ENCODE peak calls at places on chromosomes 1 and 21, in eight cellular contexts. E, F, N, V, I, K, H and Z are unnamed samples.

GRCh38 chr1:204153667-204154066 is 1.8 kb upstream of the ETNK2 start:
- DNase-seq in E (no peak), F (no peak), N (no peak), V (no peak), I (no peak), K (no peak), H (no peak), Z (no peak)

GRCh38 chr1:26537951-26538352 is 8.4 kb downstream of the RPS6KA1 start:
- DNase-seq in E (peak), F (no peak), N (no peak), V (peak), I (no peak), K (no peak), H (peak), Z (peak)

GRCh38 chr21:36478207-36478701 is 1.7 kb downstream of the CLDN14 start:
- DNase-seq in E (no peak), F (no peak), N (peak), V (peak), I (no peak), K (no peak), H (peak), Z (peak)

GRCh38 chr21:37593740-37594471 is 227.3 kb downstream of the DYRK1A start:
- DNase-seq in E (peak), F (no peak), N (no peak), V (no peak), I (no peak), K (no peak), H (no peak), Z (no peak)

GRCh38 chr1:56385314-56385713 is 194.0 kb downstream of the PLPP3 start:
- DNase-seq in E (no peak), F (no peak), N (no peak), V (no peak), I (peak), K (no peak), H (no peak), Z (no peak)

GRCh38 chr1:245896258-245896657 is 610.8 kb downstream of the SMYD3 start:
- DNase-seq in E (no peak), F (no peak), N (no peak), V (no peak), I (no peak), K (no peak), H (no peak), Z (no peak)

GRCh38 chr21:43812139-43812821 is 22.9 kb downstream of the RRP1 start:
- DNase-seq in E (no peak), F (no peak), N (no peak), V (no peak), I (peak), K (no peak), H (no peak), Z (peak)

GRCh38 chr1:62833529-62833928 is 49.6 kb downstream of the ATG4C start:
- DNase-seq in E (no peak), F (no peak), N (no peak), V (no peak), I (no peak), K (no peak), H (no peak), Z (no peak)

GRCh38 chr1:171222961-171223360 is 25.3 kb upstream of the FMO1 start:
- DNase-seq in E (peak), F (peak), N (peak), V (peak), I (no peak), K (no peak), H (no peak), Z (peak)

GRCh38 chr1:69585666-69586065 is 17.9 kb downstream of the LRRC7 start:
- DNase-seq in E (no peak), F (no peak), N (no peak), V (peak), I (no peak), K (no peak), H (no peak), Z (peak)

GRCh38 chr1:107652976-107653375 is 312.0 kb downstream of the VAV3 start:
- DNase-seq in E (no peak), F (no peak), N (no peak), V (peak), I (no peak), K (no peak), H (no peak), Z (no peak)

GRCh38 chr1:171653796-171654704 is 1.6 kb upstream of the MYOC start:
- DNase-seq in E (no peak), F (peak), N (no peak), V (peak), I (no peak), K (no peak), H (no peak), Z (peak)

GRCh38 chr1:4590766-4591165 is 63.6 kb upstream of the AJAP1 start:
- DNase-seq in E (no peak), F (no peak), N (no peak), V (no peak), I (no peak), K (no peak), H (no peak), Z (no peak)

GRCh38 chr1:73331726-73332125 is 866.2 kb downstream of the LRRIQ3 start:
- DNase-seq in E (no peak), F (no peak), N (no peak), V (no peak), I (no peak), K (no peak), H (no peak), Z (no peak)

GRCh38 chr1:192311281-192311680 is 5.5 kb upstream of the RGS21 start:
- DNase-seq in E (peak), F (no peak), N (peak), V (peak), I (no peak), K (peak), H (peak), Z (peak)

GRCh38 chr1:153509729-153510354 is 25.9 kb downstream of the S100A6 start:
- DNase-seq in E (peak), F (no peak), N (no peak), V (peak), I (peak), K (no peak), H (peak), Z (no peak)

GRCh38 chr1:18693256-18694098 is 62.8 kb downstream of the PAX7 start:
- DNase-seq in E (peak), F (no peak), N (no peak), V (no peak), I (no peak), K (no peak), H (no peak), Z (no peak)

GRCh38 chr1:20442920-20443625 is 42.9 kb downstream of the CAMK2N1 start:
- DNase-seq in E (no peak), F (no peak), N (no peak), V (peak), I (no peak), K (no peak), H (no peak), Z (no peak)

GRCh38 chr1:206898089-206898908 is 1.1 kb downstream of the IL24 start:
- DNase-seq in E (no peak), F (no peak), N (peak), V (peak), I (no peak), K (no peak), H (no peak), Z (peak)

GRCh38 chr1:185694081-185694480 is 40.1 kb upstream of the HMCN1 start:
- DNase-seq in E (peak), F (no peak), N (no peak), V (peak), I (peak), K (no peak), H (peak), Z (peak)

GRCh38 chr1:107196973-107197562 is 56.2 kb downstream of the NTNG1 start:
- DNase-seq in E (peak), F (no peak), N (no peak), V (peak), I (no peak), K (peak), H (peak), Z (no peak)

GRCh38 chr1:172870901-172871606 is 179.7 kb downstream of the TNFSF18 start:
- DNase-seq in E (no peak), F (no peak), N (no peak), V (peak), I (no peak), K (peak), H (peak), Z (peak)

GRCh38 chr1:24045766-24046165 is 65.6 kb upstream of the SRSF10 start:
- DNase-seq in E (no peak), F (peak), N (no peak), V (peak), I (no peak), K (no peak), H (no peak), Z (no peak)

GRCh38 chr1:50183734-50184133 is 75.0 kb downstream of the ELAVL4 start:
- DNase-seq in E (no peak), F (no peak), N (no peak), V (no peak), I (no peak), K (no peak), H (no peak), Z (no peak)

GRCh38 chr1:178055093-178055492 is 38.8 kb upstream of the RASAL2 start:
- DNase-seq in E (peak), F (no peak), N (no peak), V (peak), I (peak), K (no peak), H (no peak), Z (no peak)

GRCh38 chr1:23337869-23338268 is 6.2 kb downstream of the HNRNPR start:
- DNase-seq in E (no peak), F (no peak), N (no peak), V (no peak), I (no peak), K (no peak), H (no peak), Z (peak)

GRCh38 chr1:63575340-63575826 is 17.8 kb upstream of the PGM1 start:
- DNase-seq in E (peak), F (no peak), N (no peak), V (peak), I (no peak), K (peak), H (peak), Z (peak)

GRCh38 chr1:22114083-22115012 is 28.5 kb downstream of the WNT4 start:
- DNase-seq in E (no peak), F (peak), N (peak), V (peak), I (no peak), K (no peak), H (no peak), Z (peak)

GRCh38 chr1:195580988-195581387 is 1027.3 kb downstream of the KCNT2 start:
- DNase-seq in E (peak), F (no peak), N (no peak), V (peak), I (no peak), K (no peak), H (no peak), Z (no peak)

GRCh38 chr1:115090547-115090946 is 1.2 kb upstream of the TSPAN2 start:
- DNase-seq in E (peak), F (peak), N (no peak), V (peak), I (no peak), K (no peak), H (no peak), Z (no peak)

GRCh38 chr1:41397943-41398342 is 36.7 kb downstream of the FOXO6 start:
- DNase-seq in E (no peak), F (no peak), N (no peak), V (no peak), I (no peak), K (no peak), H (no peak), Z (no peak)

GRCh38 chr1:1528639-1529267 is 11.7 kb downstream of the TMEM240 start:
- DNase-seq in E (no peak), F (no peak), N (no peak), V (no peak), I (no peak), K (no peak), H (no peak), Z (no peak)

GRCh38 chr1:115466433-115466832 is 128.4 kb upstream of the NGF start:
- DNase-seq in E (peak), F (no peak), N (no peak), V (no peak), I (no peak), K (no peak), H (no peak), Z (peak)

DNA sequence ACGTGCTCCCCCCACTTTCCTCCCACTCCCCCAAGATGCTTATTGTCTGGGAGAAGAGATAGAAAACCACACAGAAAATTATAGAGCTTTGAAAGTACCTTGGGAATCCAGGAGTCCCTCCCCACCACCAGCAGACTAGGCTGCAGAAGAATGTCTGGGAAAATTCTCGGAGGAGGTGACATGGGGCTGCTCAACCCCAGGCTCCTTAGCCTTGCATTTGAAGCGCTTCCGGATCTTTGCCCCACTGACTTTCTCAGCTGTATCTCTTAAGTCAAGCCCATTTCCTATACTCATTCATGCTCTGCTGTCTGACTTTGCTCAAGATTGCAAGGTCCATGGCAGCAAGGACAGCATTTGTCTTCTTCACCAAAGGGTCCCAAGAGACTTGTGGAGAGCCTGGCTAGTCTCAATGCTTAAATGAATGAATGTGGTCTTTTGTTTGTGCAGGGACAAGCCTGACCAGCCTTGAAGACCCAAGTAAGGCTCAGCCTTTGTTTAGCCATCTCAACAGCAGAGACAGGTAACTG is 38.0 kb downstream of the DNTTIP2 start:
- DNase-seq in E (no peak), F (no peak), N (no peak), V (no peak), I (no peak), K (no peak), H (no peak), Z (no peak)
- TF ChIP-seq CTCF in E (no peak), F (no peak), N (no peak), V (no peak), I (no peak), K (no peak), H (no peak), Z (no peak)

GRCh38 chr1:157978547-157979403 is 14.7 kb upstream of the KIRREL1 start:
- DNase-seq in E (peak), F (peak), N (no peak), V (no peak), I (no peak), K (no peak), H (no peak), Z (no peak)
- H3K4me3 ChIP-seq in E (peak), F (no peak), N (no peak), V (peak), I (no peak), K (no peak), H (no peak), Z (no peak)

DNA sequence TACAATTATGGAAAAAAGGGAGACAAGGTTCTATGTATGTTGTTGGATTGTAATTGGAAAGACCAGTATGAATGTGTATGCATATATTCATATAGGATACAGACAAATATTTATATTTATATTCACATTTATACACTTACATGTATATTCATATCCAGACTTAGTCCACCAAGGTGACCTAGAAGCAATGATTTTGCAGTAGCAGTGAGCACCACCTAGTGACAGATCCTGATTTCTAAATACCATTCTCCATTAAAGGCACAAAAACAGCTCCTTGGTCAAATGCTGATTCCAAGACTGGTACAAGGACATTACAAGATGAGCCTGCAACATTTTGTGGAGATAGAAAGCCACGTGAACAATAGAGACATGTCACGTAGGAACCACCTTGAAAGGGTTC is 153.4 kb downstream of the SDCCAG8 start:
- DNase-seq in E (peak), F (no peak), N (no peak), V (no peak), I (no peak), K (no peak), H (peak), Z (peak)
- TF ChIP-seq CTCF in E (peak), F (no peak), N (no peak), V (peak), I (no peak), K (peak), H (peak), Z (peak)

GRCh38 chr1:201742955-201743805 is 85.8 kb upstream of the IPO9 start:
- DNase-seq in E (no peak), F (no peak), N (no peak), V (no peak), I (no peak), K (no peak), H (no peak), Z (no peak)
- H3K4me3 ChIP-seq in E (no peak), F (no peak), N (no peak), V (no peak), I (no peak), K (no peak), H (no peak), Z (peak)

GRCh38 chr1:183308719-183309118 is 109.5 kb downstream of the NMNAT2 start:
- DNase-seq in E (no peak), F (no peak), N (no peak), V (no peak), I (no peak), K (no peak), H (no peak), Z (no peak)

GRCh38 chr1:183303325-183303645 is 114.9 kb downstream of the NMNAT2 start:
- DNase-seq in E (no peak), F (no peak), N (no peak), V (no peak), I (no peak), K (no peak), H (no peak), Z (no peak)

GRCh38 chr1:183304466-183305122 is 113.6 kb downstream of the NMNAT2 start:
- DNase-seq in E (no peak), F (no peak), N (no peak), V (no peak), I (no peak), K (no peak), H (no peak), Z (no peak)

GRCh38 chr1:183303901-183304300 is 114.3 kb downstream of the NMNAT2 start:
- DNase-seq in E (no peak), F (no peak), N (no peak), V (peak), I (no peak), K (no peak), H (no peak), Z (no peak)

DNA sequence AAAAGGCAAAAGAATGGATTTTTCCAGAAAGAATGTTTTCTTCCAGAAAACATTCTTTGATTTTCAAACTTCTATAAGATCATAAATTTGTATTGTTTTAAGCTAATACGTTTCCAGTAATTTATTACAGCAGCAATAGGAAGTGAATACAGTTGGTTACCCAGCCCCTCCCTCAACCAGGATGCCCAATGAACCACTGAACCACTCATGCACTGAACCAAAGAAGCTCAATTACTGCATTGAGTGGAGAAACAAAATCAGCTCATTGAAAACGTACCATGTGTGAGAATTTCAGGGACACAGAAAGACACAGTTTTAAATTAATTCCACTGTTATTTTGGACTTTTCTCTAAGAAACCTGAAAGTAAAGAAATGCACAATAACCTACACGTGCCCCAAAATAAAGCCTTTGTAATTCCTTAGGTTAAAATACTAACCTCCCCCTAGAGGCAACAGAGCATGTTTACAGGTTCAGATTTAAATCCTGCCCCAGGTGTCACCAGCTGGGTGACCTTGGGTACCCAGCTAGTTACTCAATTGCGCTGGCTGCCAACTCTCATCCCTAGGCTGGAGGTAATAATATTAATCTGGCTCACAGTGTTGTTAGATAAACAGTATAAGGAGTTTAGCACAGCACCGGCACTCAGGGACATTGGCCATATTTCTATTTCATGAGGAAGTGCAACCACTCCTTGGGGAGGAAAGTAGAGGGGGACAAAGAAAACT is 111.7 kb downstream of the NMNAT2 start:
- DNase-seq in E (peak), F (no peak), N (no peak), V (no peak), I (no peak), K (no peak), H (peak), Z (no peak)
- TF ChIP-seq CTCF in E (peak), F (no peak), N (no peak), V (no peak), I (no peak), K (peak), H (peak), Z (peak)

GRCh38 chr1:180505732-180506335 is 3.5 kb upstream of the ACBD6 start:
- DNase-seq in E (no peak), F (no peak), N (peak), V (peak), I (no peak), K (peak), H (no peak), Z (peak)

GRCh38 chr1:180507826-180508724 is 5.7 kb upstream of the ACBD6 start:
- DNase-seq in E (no peak), F (no peak), N (no peak), V (peak), I (no peak), K (no peak), H (peak), Z (peak)

GRCh38 chr1:180510882-180511281 is 8.5 kb upstream of the ACBD6 start:
- DNase-seq in E (no peak), F (no peak), N (no peak), V (no peak), I (no peak), K (no peak), H (no peak), Z (no peak)

GRCh38 chr1:180504186-180504585 is 1.8 kb upstream of the ACBD6 start:
- DNase-seq in E (no peak), F (no peak), N (no peak), V (no peak), I (no peak), K (no peak), H (no peak), Z (no peak)

DNA sequence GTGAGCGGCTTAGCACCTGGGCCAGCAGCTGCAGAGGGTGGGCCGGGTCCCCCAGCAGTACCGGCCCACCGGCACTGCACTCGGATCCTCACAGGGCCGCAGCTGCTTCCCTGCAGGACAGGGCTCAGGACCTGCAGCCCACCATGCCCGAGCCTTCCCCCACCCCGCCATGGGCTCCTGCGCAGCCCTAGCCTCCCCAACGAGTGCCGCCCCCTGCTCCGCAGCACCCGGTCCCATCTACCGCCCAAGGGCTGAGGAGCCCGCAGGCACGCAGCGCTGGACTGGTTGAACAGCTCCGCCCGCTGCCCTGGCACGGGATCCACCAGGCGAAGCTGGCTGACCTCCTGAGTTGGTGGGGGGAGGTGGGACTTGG is 6.3 kb upstream of the ACBD6 start:
- DNase-seq in E (no peak), F (no peak), N (no peak), V (no peak), I (no peak), K (no peak), H (no peak), Z (no peak)
- H3K4me3 ChIP-seq in E (no peak), F (no peak), N (no peak), V (no peak), I (no peak), K (no peak), H (no peak), Z (no peak)

GRCh38 chr1:39387452-39387851 is 104.0 kb upstream of the BMP8A start:
- DNase-seq in E (no peak), F (no peak), N (peak), V (peak), I (peak), K (peak), H (no peak), Z (peak)
- TF ChIP-seq CTCF in E (no peak), F (no peak), N (peak), V (peak), I (peak), K (peak), H (no peak), Z (peak)

GRCh38 chr1:77926561-77927357 is 38.3 kb downstream of the NEXN start:
- DNase-seq in E (no peak), F (no peak), N (no peak), V (no peak), I (no peak), K (no peak), H (peak), Z (peak)
- H3K4me3 ChIP-seq in E (no peak), F (no peak), N (no peak), V (peak), I (peak), K (no peak), H (peak), Z (peak)